ENCODE peak calls at places on chromosomes 6 and 20, in five cellular contexts. A, Q, X, D and E are unnamed samples.

GRCh38 chr6:159062564-159062945 is 17.8 kb upstream of the TAGAP start:
- DNase-seq in A (no peak), Q (no peak), X (no peak), D (peak), E (no peak)

GRCh38 chr6:135791441-135791840 is 60.1 kb upstream of the PDE7B start:
- DNase-seq in A (no peak), Q (no peak), X (no peak), D (no peak), E (no peak)

GRCh38 chr6:34029489-34030280 is 116.2 kb downstream of the GRM4 start:
- DNase-seq in A (no peak), Q (no peak), X (no peak), D (no peak), E (no peak)

GRCh38 chr20:37649017-37649416 is 44.8 kb upstream of the CTNNBL1 start:
- DNase-seq in A (no peak), Q (no peak), X (no peak), D (no peak), E (peak)

GRCh38 chr6:75934643-75935472 is 137.6 kb downstream of the IMPG1 start:
- DNase-seq in A (peak), Q (peak), X (peak), D (peak), E (peak)

GRCh38 chr6:80488190-80488589 is 381.7 kb downstream of the BCKDHB start:
- DNase-seq in A (no peak), Q (no peak), X (no peak), D (no peak), E (peak)

GRCh38 chr6:131082335-131082734 is 19.3 kb upstream of the EPB41L2 start:
- DNase-seq in A (no peak), Q (no peak), X (no peak), D (no peak), E (no peak)

GRCh38 chr6:125791151-125791819 is 525 bp downstream of the NCOA7 start:
- DNase-seq in A (peak), Q (peak), X (peak), D (peak), E (peak)

GRCh38 chr20:3158968-3159431 is 665 bp downstream of the FASTKD5 start:
- DNase-seq in A (no peak), Q (no peak), X (no peak), D (no peak), E (peak)

GRCh38 chr6:45741437-45742166 is 274.1 kb downstream of the CLIC5 start:
- DNase-seq in A (peak), Q (peak), X (no peak), D (peak), E (no peak)

GRCh38 chr6:1724616-1725015 is 114.9 kb downstream of the FOXC1 start:
- DNase-seq in A (no peak), Q (no peak), X (peak), D (no peak), E (no peak)

GRCh38 chr6:110239516-110240265 is 59.5 kb downstream of the CDC40 start:
- DNase-seq in A (no peak), Q (no peak), X (no peak), D (no peak), E (no peak)

GRCh38 chr6:111033628-111034289 is 51.9 kb downstream of the RPF2 start:
- DNase-seq in A (no peak), Q (no peak), X (no peak), D (no peak), E (no peak)

GRCh38 chr6:3868544-3868943 is 19.4 kb downstream of the FAM50B start:
- DNase-seq in A (peak), Q (no peak), X (no peak), D (no peak), E (no peak)

GRCh38 chr20:11234181-11234969 is 560.6 kb upstream of the JAG1 start:
- DNase-seq in A (no peak), Q (no peak), X (no peak), D (no peak), E (no peak)

GRCh38 chr20:45918182-45918737 is 6.3 kb upstream of the PLTP start:
- DNase-seq in A (no peak), Q (no peak), X (no peak), D (no peak), E (no peak)

GRCh38 chr6:4364711-4365110 is 229.3 kb upstream of the ECI2 start:
- DNase-seq in A (no peak), Q (no peak), X (no peak), D (no peak), E (no peak)

GRCh38 chr6:139336488-139336887 is 38.0 kb downstream of the CITED2 start:
- DNase-seq in A (no peak), Q (no peak), X (no peak), D (no peak), E (peak)

GRCh38 chr6:168507297-168507696 is 66.3 kb downstream of the SMOC2 start:
- DNase-seq in A (no peak), Q (peak), X (no peak), D (no peak), E (no peak)

GRCh38 chr6:17311595-17312311 is 30.6 kb downstream of the RBM24 start:
- DNase-seq in A (peak), Q (peak), X (no peak), D (no peak), E (no peak)

GRCh38 chr6:21496749-21497148 is 96.8 kb upstream of the SOX4 start:
- DNase-seq in A (no peak), Q (no peak), X (no peak), D (no peak), E (no peak)

GRCh38 chr6:73460044-73460443 is 1.5 kb upstream of the MTO1 start:
- DNase-seq in A (peak), Q (peak), X (no peak), D (no peak), E (no peak)

GRCh38 chr20:62929051-62929538 is 2.8 kb upstream of the DIDO1 start:
- DNase-seq in A (peak), Q (peak), X (peak), D (peak), E (no peak)

GRCh38 chr6:161041274-161041673 is 49.7 kb downstream of the MAP3K4 start:
- DNase-seq in A (no peak), Q (no peak), X (no peak), D (no peak), E (no peak)

GRCh38 chr20:34675993-34676641 is 775 bp downstream of the PIGU start:
- DNase-seq in A (no peak), Q (no peak), X (no peak), D (no peak), E (no peak)

GRCh38 chr6:37940074-37940847 is 120.7 kb downstream of the ZFAND3 start:
- DNase-seq in A (peak), Q (peak), X (no peak), D (no peak), E (peak)

GRCh38 chr20:50292324-50293243 is 102.0 kb downstream of the CEBPB start:
- DNase-seq in A (peak), Q (peak), X (peak), D (peak), E (peak)

GRCh38 chr20:47129306-47129705 is 227.2 kb downstream of the ZMYND8 start:
- DNase-seq in A (no peak), Q (no peak), X (no peak), D (no peak), E (no peak)

GRCh38 chr6:49733680-49734079 is 10.5 kb downstream of the CRISP3 start:
- DNase-seq in A (no peak), Q (no peak), X (no peak), D (no peak), E (no peak)

GRCh38 chr6:165852676-165853075 is 189.6 kb upstream of the PDE10A start:
- DNase-seq in A (no peak), Q (peak), X (no peak), D (no peak), E (no peak)

GRCh38 chr6:156752666-156753301 is 24.4 kb upstream of the ARID1B start:
- DNase-seq in A (no peak), Q (no peak), X (no peak), D (no peak), E (no peak)

GRCh38 chr20:36623444-36623843 is 17.9 kb downstream of the RAB5IF start:
- DNase-seq in A (no peak), Q (no peak), X (no peak), D (no peak), E (no peak)